ENCODE peak calls at places on chromosomes 11 and 22, in nine cellular contexts. One of them, this sample, is unnamed.
A peak's percentile ranks its signal among the peaks of the same experiment; 100 is the strongest.

GRCh38 chr11:119624102-119624615 is 104.8 kb downstream of the NECTIN1 start:
- DNase-seq in mucosa of gallbladder: no peak
- DNase-seq in Ammon's horn: no peak
- DNase-seq in activated CD4-positive, alpha-beta T cell treated with anti-CD3 and anti-CD28 coated beads, Interleukin-2, amount 50 U/mL, for 4 hours: no peak
- DNase-seq in NCI-H2029: no peak
- DNase-seq in neural progenitor cell: peak; percentile 54
- DNase-seq in SJSA1: no peak
- DNase-seq in islet precursor cell: peak; percentile 53
- DNase-seq in endothelial cell: no peak
- DNase-seq in this sample: no peak

GRCh38 chr22:32650553-32651345 is 150.8 kb upstream of the TIMP3 start:
- DNase-seq in mucosa of gallbladder: no peak
- DNase-seq in NCI-H2029: no peak
- DNase-seq in activated CD4-positive, alpha-beta T cell treated with anti-CD3 and anti-CD28 coated beads, Interleukin-2, amount 50 U/mL, for 4 hours: no peak
- DNase-seq in islet precursor cell: no peak
- DNase-seq in endothelial cell: no peak
- DNase-seq in neural progenitor cell: no peak
- DNase-seq in SJSA1: no peak
- DNase-seq in Ammon's horn: no peak
- DNase-seq in this sample: no peak

GRCh38 chr22:47624277-47625012 is 862.0 kb downstream of the TBC1D22A start:
- DNase-seq in mucosa of gallbladder: no peak
- DNase-seq in NCI-H2029: no peak
- DNase-seq in Ammon's horn: no peak
- DNase-seq in SJSA1: peak; percentile 29
- DNase-seq in neural progenitor cell: no peak
- DNase-seq in activated CD4-positive, alpha-beta T cell treated with anti-CD3 and anti-CD28 coated beads, Interleukin-2, amount 50 U/mL, for 4 hours: no peak
- DNase-seq in islet precursor cell: no peak
- DNase-seq in endothelial cell: no peak
- DNase-seq in this sample: no peak

GRCh38 chr22:46262449-46263207 is 515 bp downstream of the PKDREJ start:
- DNase-seq in SJSA1: no peak
- DNase-seq in NCI-H2029: peak; percentile 48
- DNase-seq in activated CD4-positive, alpha-beta T cell treated with anti-CD3 and anti-CD28 coated beads, Interleukin-2, amount 50 U/mL, for 4 hours: no peak
- DNase-seq in islet precursor cell: peak; percentile 84
- DNase-seq in Ammon's horn: peak; percentile 41
- DNase-seq in mucosa of gallbladder: peak; percentile 74
- DNase-seq in endothelial cell: peak; percentile 69
- DNase-seq in neural progenitor cell: peak; percentile 74
- DNase-seq in this sample: no peak

GRCh38 chr11:119459293-119459976 is 36.5 kb upstream of the THY1 start:
- DNase-seq in activated CD4-positive, alpha-beta T cell treated with anti-CD3 and anti-CD28 coated beads, Interleukin-2, amount 50 U/mL, for 4 hours: no peak
- DNase-seq in endothelial cell: no peak
- DNase-seq in Ammon's horn: no peak
- DNase-seq in SJSA1: no peak
- DNase-seq in mucosa of gallbladder: no peak
- DNase-seq in neural progenitor cell: no peak
- DNase-seq in islet precursor cell: peak; percentile 46
- DNase-seq in NCI-H2029: no peak
- DNase-seq in this sample: no peak

GRCh38 chr11:117231637-117232021 is 244 bp downstream of the PCSK7 start:
- DNase-seq in endothelial cell: no peak
- DNase-seq in Ammon's horn: no peak
- DNase-seq in NCI-H2029: no peak
- DNase-seq in mucosa of gallbladder: no peak
- DNase-seq in islet precursor cell: no peak
- DNase-seq in activated CD4-positive, alpha-beta T cell treated with anti-CD3 and anti-CD28 coated beads, Interleukin-2, amount 50 U/mL, for 4 hours: no peak
- DNase-seq in SJSA1: no peak
- DNase-seq in neural progenitor cell: peak; percentile 36
- DNase-seq in this sample: no peak

GRCh38 chr22:25835348-25835747 is 93.4 kb downstream of the MYO18B start:
- DNase-seq in Ammon's horn: no peak
- DNase-seq in SJSA1: no peak
- DNase-seq in NCI-H2029: no peak
- DNase-seq in mucosa of gallbladder: no peak
- DNase-seq in islet precursor cell: no peak
- DNase-seq in endothelial cell: no peak
- DNase-seq in activated CD4-positive, alpha-beta T cell treated with anti-CD3 and anti-CD28 coated beads, Interleukin-2, amount 50 U/mL, for 4 hours: no peak
- DNase-seq in neural progenitor cell: no peak
- DNase-seq in this sample: no peak

GRCh38 chr11:64084962-64085710 is 49.4 kb downstream of the FLRT1 start:
- DNase-seq in Ammon's horn: no peak
- DNase-seq in mucosa of gallbladder: peak; percentile 51
- DNase-seq in activated CD4-positive, alpha-beta T cell treated with anti-CD3 and anti-CD28 coated beads, Interleukin-2, amount 50 U/mL, for 4 hours: no peak
- DNase-seq in neural progenitor cell: no peak
- DNase-seq in islet precursor cell: no peak
- DNase-seq in NCI-H2029: no peak
- DNase-seq in SJSA1: no peak
- DNase-seq in endothelial cell: no peak
- DNase-seq in this sample: no peak

GRCh38 chr11:35377262-35377661 is 42.1 kb downstream of the SLC1A2 start:
- DNase-seq in SJSA1: no peak
- DNase-seq in mucosa of gallbladder: no peak
- DNase-seq in islet precursor cell: no peak
- DNase-seq in activated CD4-positive, alpha-beta T cell treated with anti-CD3 and anti-CD28 coated beads, Interleukin-2, amount 50 U/mL, for 4 hours: no peak
- DNase-seq in NCI-H2029: no peak
- DNase-seq in Ammon's horn: no peak
- DNase-seq in neural progenitor cell: no peak
- DNase-seq in endothelial cell: no peak
- DNase-seq in this sample: no peak

GRCh38 chr11:117287668-117288067 is 3.5 kb upstream of the BACE1-AS start:
- DNase-seq in SJSA1: no peak
- DNase-seq in islet precursor cell: no peak
- DNase-seq in mucosa of gallbladder: no peak
- DNase-seq in neural progenitor cell: no peak
- DNase-seq in endothelial cell: no peak
- DNase-seq in NCI-H2029: no peak
- DNase-seq in Ammon's horn: no peak
- DNase-seq in activated CD4-positive, alpha-beta T cell treated with anti-CD3 and anti-CD28 coated beads, Interleukin-2, amount 50 U/mL, for 4 hours: no peak
- DNase-seq in this sample: no peak

GRCh38 chr11:122910775-122911174 is 28.2 kb downstream of the JHY start:
- DNase-seq in Ammon's horn: peak; percentile 34
- DNase-seq in endothelial cell: no peak
- DNase-seq in islet precursor cell: no peak
- DNase-seq in activated CD4-positive, alpha-beta T cell treated with anti-CD3 and anti-CD28 coated beads, Interleukin-2, amount 50 U/mL, for 4 hours: no peak
- DNase-seq in NCI-H2029: no peak
- DNase-seq in neural progenitor cell: peak; percentile 41
- DNase-seq in mucosa of gallbladder: no peak
- DNase-seq in SJSA1: no peak
- DNase-seq in this sample: no peak

GRCh38 chr11:45374632-45375031 is 88.5 kb upstream of the SYT13 start:
- DNase-seq in mucosa of gallbladder: no peak
- DNase-seq in activated CD4-positive, alpha-beta T cell treated with anti-CD3 and anti-CD28 coated beads, Interleukin-2, amount 50 U/mL, for 4 hours: no peak
- DNase-seq in neural progenitor cell: no peak
- DNase-seq in SJSA1: no peak
- DNase-seq in islet precursor cell: no peak
- DNase-seq in NCI-H2029: no peak
- DNase-seq in Ammon's horn: no peak
- DNase-seq in endothelial cell: no peak
- DNase-seq in this sample: no peak

GRCh38 chr11:125062931-125063428 is at the start of gene SLC37A2:
- DNase-seq in activated CD4-positive, alpha-beta T cell treated with anti-CD3 and anti-CD28 coated beads, Interleukin-2, amount 50 U/mL, for 4 hours: peak; percentile 27
- DNase-seq in endothelial cell: peak; percentile 67
- DNase-seq in Ammon's horn: peak; percentile 69
- DNase-seq in SJSA1: peak; percentile 48
- DNase-seq in islet precursor cell: peak; percentile 83
- DNase-seq in mucosa of gallbladder: peak; percentile 52
- DNase-seq in NCI-H2029: no peak
- DNase-seq in neural progenitor cell: peak; percentile 90
- DNase-seq in this sample: peak; percentile 20

GRCh38 chr11:116179346-116179850 is 593.4 kb downstream of the BUD13 start:
- DNase-seq in islet precursor cell: peak; percentile 39
- DNase-seq in neural progenitor cell: no peak
- DNase-seq in Ammon's horn: no peak
- DNase-seq in SJSA1: no peak
- DNase-seq in activated CD4-positive, alpha-beta T cell treated with anti-CD3 and anti-CD28 coated beads, Interleukin-2, amount 50 U/mL, for 4 hours: no peak
- DNase-seq in mucosa of gallbladder: no peak
- DNase-seq in endothelial cell: no peak
- DNase-seq in NCI-H2029: no peak
- DNase-seq in this sample: no peak